ENCODE peak calls at places on chromosomes 13 and 19, in five cellular contexts. N, P, Q, R and W are unnamed samples.

GRCh38 chr13:21014666-21015170 is 46.7 kb downstream of the LATS2 start:
- DNase-seq in N (no peak), P (no peak), Q (peak; percentile 51), R (no peak), W (peak; percentile 78)

GRCh38 chr13:83333614-83334388 is 548.5 kb downstream of the SLITRK1 start:
- DNase-seq in N (no peak), P (no peak), Q (no peak), R (no peak), W (no peak)

GRCh38 chr13:21676611-21677021 is 5.7 kb downstream of the FGF9 start:
- DNase-seq in N (peak; percentile 73), P (peak; percentile 77), Q (no peak), R (peak; percentile 53), W (peak; percentile 62)

GRCh38 chr13:37313383-37313782 is 207.9 kb upstream of the CSNK1A1L start:
- DNase-seq in N (no peak), P (no peak), Q (no peak), R (no peak), W (no peak)

GRCh38 chr13:92769064-92769463 is 457.5 kb upstream of the GPC6 start:
- DNase-seq in N (no peak), P (no peak), Q (no peak), R (no peak), W (no peak)

GRCh38 chr19:41774515-41774980 is 19.2 kb downstream of the CEACAM6 start:
- DNase-seq in N (no peak), P (no peak), Q (no peak), R (no peak), W (no peak)

GRCh38 chr19:6108721-6109633 is 1.3 kb downstream of the RFX2 start:
- DNase-seq in N (peak; percentile 37), P (peak; percentile 64), Q (peak; percentile 72), R (peak; percentile 41), W (peak; percentile 90)

GRCh38 chr13:90305796-90306195 is 1041.7 kb upstream of the MIR17HG start:
- DNase-seq in N (no peak), P (no peak), Q (no peak), R (no peak), W (no peak)

GRCh38 chr13:24119593-24120508 is 40.7 kb upstream of the SPATA13 start:
- DNase-seq in N (no peak), P (no peak), Q (peak; percentile 46), R (no peak), W (no peak)

GRCh38 chr19:29565171-29565570 is 39.4 kb downstream of the VSTM2B start:
- DNase-seq in N (no peak), P (no peak), Q (no peak), R (no peak), W (no peak)

GRCh38 chr13:51328488-51328887 is 11.0 kb upstream of the SERPINE3 start:
- DNase-seq in N (peak; percentile 94), P (peak; percentile 97), Q (no peak), R (no peak), W (no peak)

GRCh38 chr13:80336335-80336734 is 4.6 kb downstream of the SPRY2 start:
- DNase-seq in N (no peak), P (no peak), Q (no peak), R (no peak), W (no peak)

GRCh38 chr19:47040869-47041268 is 7.6 kb downstream of the TMEM160 start:
- DNase-seq in N (no peak), P (no peak), Q (no peak), R (no peak), W (no peak)

GRCh38 chr13:45592758-45593157 is 22.8 kb downstream of the ERICH6B start:
- DNase-seq in N (no peak), P (no peak), Q (no peak), R (no peak), W (no peak)

GRCh38 chr13:67128148-67128547 is 102.0 kb downstream of the PCDH9 start:
- DNase-seq in N (no peak), P (no peak), Q (no peak), R (no peak), W (no peak)

GRCh38 chr19:33239223-33239975 is 13.7 kb upstream of the SLC7A10 start:
- DNase-seq in N (no peak), P (no peak), Q (no peak), R (no peak), W (no peak)

GRCh38 chr13:84655677-84656076 is 773.4 kb upstream of the SLITRK1 start:
- DNase-seq in N (no peak), P (peak; percentile 22), Q (no peak), R (no peak), W (no peak)

GRCh38 chr13:93689333-93689732 is 462.7 kb downstream of the GPC6 start:
- DNase-seq in N (no peak), P (no peak), Q (no peak), R (no peak), W (no peak)

GRCh38 chr13:98751397-98752110 is 918 bp downstream of the SLC15A1 start:
- DNase-seq in N (peak; percentile 66), P (peak; percentile 74), Q (no peak), R (peak; percentile 26), W (no peak)

GRCh38 chr13:28268800-28269223 is 130.5 kb downstream of the PAN3 start:
- DNase-seq in N (no peak), P (no peak), Q (no peak), R (no peak), W (no peak)

GRCh38 chr13:41244555-41244954 is 18.8 kb downstream of the MTRF1 start:
- DNase-seq in N (no peak), P (peak; percentile 11), Q (no peak), R (no peak), W (no peak)

GRCh38 chr13:108102771-108103170 is 112.6 kb downstream of the LIG4 start:
- DNase-seq in N (no peak), P (no peak), Q (no peak), R (no peak), W (no peak)
- TF ChIP-seq CTCF in N (no peak), P (no peak), Q (no peak), R (no peak), W (no peak)

GRCh38 chr19:10568826-10569651 is at the start of gene CDKN2D:
- DNase-seq in N (peak; percentile 100), P (peak; percentile 100), Q (peak; percentile 100), R (peak; percentile 100), W (peak; percentile 100)
- TF ChIP-seq CTCF in N (peak; percentile 31), P (no peak), Q (peak; percentile 86), R (no peak), W (no peak)

DNA sequence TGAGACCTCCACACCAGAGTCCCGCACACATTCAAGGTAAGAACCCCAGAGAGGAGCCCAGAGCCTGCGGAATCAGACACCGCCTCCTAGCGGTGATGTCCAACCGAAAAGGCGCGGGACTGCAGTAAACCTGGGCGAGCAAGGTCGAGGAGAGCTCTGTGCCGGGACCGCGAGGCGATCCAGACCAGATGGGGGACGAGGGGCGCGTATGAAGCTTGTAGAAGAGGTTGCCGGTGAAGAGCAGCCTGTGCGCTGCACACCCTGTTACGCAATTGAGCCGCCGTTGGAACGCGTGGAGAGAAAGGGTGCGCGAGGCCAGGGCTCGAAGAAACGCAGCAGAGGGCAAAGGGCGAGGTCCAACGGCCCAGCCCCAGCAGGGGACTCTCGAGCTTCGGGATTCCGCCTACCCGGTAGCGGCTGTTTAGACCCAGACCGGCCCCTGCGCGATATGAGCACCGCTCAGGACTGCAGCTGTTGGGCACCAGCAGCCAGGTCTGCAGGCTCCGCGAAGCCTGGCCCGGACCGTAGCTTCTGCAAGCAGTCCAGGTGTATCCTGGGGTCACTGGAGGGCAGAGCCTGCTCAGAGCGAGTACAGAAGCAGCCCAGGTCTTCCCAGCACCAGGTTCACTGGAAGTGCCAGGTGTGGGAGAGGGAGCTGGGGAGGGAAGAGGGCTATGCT is 65.9 kb upstream of the ZNF599 start:
- DNase-seq in N (peak; percentile 83), P (peak; percentile 91), Q (no peak), R (peak; percentile 43), W (no peak)
- TF ChIP-seq CTCF in N (peak; percentile 79), P (peak; percentile 80), Q (no peak), R (peak; percentile 31), W (no peak)

GRCh38 chr13:70703755-70704154 is 595.5 kb upstream of the KLHL1 start:
- DNase-seq in N (no peak), P (no peak), Q (no peak), R (no peak), W (no peak)

GRCh38 chr13:70708744-70709143 is 600.5 kb upstream of the KLHL1 start:
- DNase-seq in N (no peak), P (no peak), Q (no peak), R (no peak), W (no peak)
- TF ChIP-seq CTCF in N (no peak), P (no peak), Q (no peak), R (no peak), W (no peak)

GRCh38 chr19:50266041-50266440 is 62.6 kb downstream of the MYH14 start:
- DNase-seq in N (no peak), P (no peak), Q (no peak), R (no peak), W (no peak)

GRCh38 chr19:50261446-50261970 is 58.1 kb downstream of the MYH14 start:
- DNase-seq in N (no peak), P (no peak), Q (no peak), R (no peak), W (no peak)

GRCh38 chr19:50263176-50263575 is 59.8 kb downstream of the MYH14 start:
- DNase-seq in N (no peak), P (no peak), Q (no peak), R (no peak), W (no peak)

GRCh38 chr19:50266896-50267295 is 62.3 kb downstream of the KCNC3 start:
- DNase-seq in N (peak; percentile 97), P (peak; percentile 96), Q (no peak), R (peak; percentile 52), W (no peak)

GRCh38 chr19:50264483-50265186 is 61.2 kb downstream of the MYH14 start:
- DNase-seq in N (peak; percentile 60), P (peak; percentile 42), Q (no peak), R (no peak), W (no peak)
- TF ChIP-seq CTCF in N (peak; percentile 36), P (no peak), Q (no peak), R (no peak), W (no peak)

GRCh38 chr19:28539759-28540158 is 673.2 kb downstream of the UQCRFS1 start:
- DNase-seq in N (no peak), P (no peak), Q (no peak), R (no peak), W (no peak)
- TF ChIP-seq CTCF in N (no peak), P (no peak), Q (no peak), R (no peak), W (no peak)

DNA sequence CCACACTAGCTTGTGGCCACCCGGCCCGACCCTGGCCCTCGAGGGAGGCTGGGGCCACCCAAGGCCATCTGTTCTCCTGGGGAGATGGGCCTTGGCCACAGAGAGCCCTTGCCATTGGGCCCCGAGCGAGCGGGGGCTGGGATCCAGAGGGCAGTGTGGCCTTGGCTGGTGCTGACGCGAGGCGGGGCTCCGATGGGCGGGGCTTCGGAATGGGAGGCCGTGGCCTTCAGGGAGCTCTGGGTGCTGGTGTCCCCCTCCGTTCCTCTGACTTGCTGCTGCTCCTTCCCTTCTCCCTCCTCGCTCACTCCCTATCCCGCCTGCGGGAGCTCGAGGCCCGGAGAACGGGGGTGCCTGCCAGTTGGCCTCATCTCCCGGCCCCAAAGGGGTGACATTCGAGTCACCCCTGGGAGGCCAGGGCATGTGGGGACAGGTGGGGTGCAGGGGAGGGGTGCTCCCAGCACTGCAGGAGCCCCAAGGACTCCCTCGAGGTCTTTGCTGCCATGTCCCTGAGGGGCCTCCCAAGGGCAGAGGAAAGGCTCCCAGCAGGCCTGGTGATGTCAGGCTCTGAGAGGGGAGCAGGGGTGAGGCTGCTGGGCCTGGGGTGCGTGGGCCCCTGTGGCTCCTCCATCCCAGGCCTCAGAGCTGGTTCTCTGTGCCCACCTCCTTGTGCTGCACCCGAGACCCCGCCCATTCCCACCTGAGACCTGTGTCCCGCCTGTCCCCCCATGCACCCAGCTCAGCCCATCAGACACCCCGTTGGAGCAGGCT is 4.2 kb downstream of the NCLN start:
- DNase-seq in N (no peak), P (peak; percentile 57), Q (no peak), R (no peak), W (no peak)
- TF ChIP-seq CTCF in N (no peak), P (no peak), Q (no peak), R (no peak), W (no peak)